ENCODE peak calls at places on chromosomes 5 and 9, in four cellular contexts. B is A549, S is GM12878, V is NB4. L is an unnamed sample.

GRCh38 chr9:87255437-87256155 is 242.1 kb upstream of the DAPK1 start:
- DNase-seq in B (no peak), S (no peak), V (no peak), L (no peak)

GRCh38 chr5:1010641-1011046 is 2.0 kb downstream of the NKD2 start:
- DNase-seq in B (no peak), V (no peak), S (no peak), L (no peak)

GRCh38 chr9:112757300-112757883 is 6.8 kb downstream of the SNX30 start:
- DNase-seq in V (no peak), S (no peak), B (no peak), L (no peak)

GRCh38 chr5:56128166-56128565 is 105.0 kb downstream of the ANKRD55 start:
- DNase-seq in B (no peak), V (no peak), S (no peak), L (no peak)

GRCh38 chr5:13536921-13537320 is 407.6 kb downstream of the DNAH5 start:
- DNase-seq in S (no peak), B (no peak), V (no peak), L (no peak)

GRCh38 chr5:123091988-123092583 is 3.0 kb downstream of the PRDM6 start:
- DNase-seq in B (no peak), V (no peak), S (no peak), L (no peak)

GRCh38 chr5:1652873-1653707 is 129.3 kb upstream of the LPCAT1 start:
- DNase-seq in B (no peak), S (no peak), V (peak; percentile 57), L (no peak)

GRCh38 chr5:65801332-65801731 is 79.3 kb downstream of the NLN start:
- DNase-seq in S (no peak), V (no peak), B (no peak), L (peak; percentile 79)

GRCh38 chr5:134958755-134959154 is 9.0 kb upstream of the CATSPER3 start:
- DNase-seq in B (no peak), S (no peak), V (no peak), L (no peak)

GRCh38 chr9:127904518-127904887 is 5.1 kb upstream of the ST6GALNAC6 start:
- DNase-seq in B (no peak), S (no peak), V (no peak), L (peak; percentile 52)

GRCh38 chr9:127905788-127906191 is 6.4 kb upstream of the ST6GALNAC6 start:
- DNase-seq in S (no peak), V (no peak), B (no peak), L (no peak)

GRCh38 chr9:127903557-127904475 is 4.4 kb upstream of the ST6GALNAC6 start:
- DNase-seq in S (no peak), V (peak; percentile 40), B (no peak), L (peak; percentile 47)

GRCh38 chr9:127907867-127908659 is 8.7 kb upstream of the ST6GALNAC6 start:
- DNase-seq in S (no peak), V (no peak), B (no peak), L (no peak)

GRCh38 chr9:127904888-127905728 is 5.7 kb upstream of the ST6GALNAC6 start:
- DNase-seq in S (no peak), V (no peak), B (no peak), L (no peak)
- TF ChIP-seq POLR2A in S (peak; percentile 63), V (no peak), B (no peak), L (no peak)

DNA sequence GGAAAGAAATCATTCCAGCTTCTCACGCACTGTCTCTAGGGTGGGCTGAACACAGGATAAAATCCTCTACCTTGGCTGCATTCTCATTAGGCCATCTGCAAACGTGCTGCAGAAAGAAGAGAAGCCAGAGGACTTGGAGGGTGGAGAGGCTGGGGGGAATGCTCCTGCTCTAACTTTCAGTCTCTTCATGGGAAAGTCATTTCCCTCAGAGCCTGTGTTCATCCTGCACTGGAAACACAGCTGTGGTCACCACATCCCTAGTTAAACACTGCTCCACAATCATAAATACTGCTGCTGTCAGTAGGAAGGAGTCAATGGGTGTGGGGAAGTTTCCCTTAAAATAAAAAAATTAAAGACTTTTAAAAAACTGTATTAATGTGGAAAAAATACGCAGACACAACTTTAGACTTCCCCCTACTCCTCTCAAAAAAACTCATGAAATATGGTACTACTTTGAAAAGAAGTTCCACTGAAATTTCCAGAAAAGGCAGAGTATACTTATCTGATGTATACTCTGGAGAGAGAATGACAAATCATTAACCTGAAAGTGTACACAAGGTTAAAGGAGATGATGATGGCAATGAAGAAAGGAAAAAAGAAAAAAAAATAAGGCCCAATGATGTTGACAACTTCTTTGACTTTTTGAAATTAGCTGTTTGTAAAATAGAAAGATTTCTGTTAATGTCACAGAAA is 46.8 kb downstream of the LHFPL2 start:
- DNase-seq in V (no peak), S (no peak), B (no peak), L (peak; percentile 90)
- TF ChIP-seq MYC in V (no peak), S (no peak), B (no peak), L (no peak)

DNA sequence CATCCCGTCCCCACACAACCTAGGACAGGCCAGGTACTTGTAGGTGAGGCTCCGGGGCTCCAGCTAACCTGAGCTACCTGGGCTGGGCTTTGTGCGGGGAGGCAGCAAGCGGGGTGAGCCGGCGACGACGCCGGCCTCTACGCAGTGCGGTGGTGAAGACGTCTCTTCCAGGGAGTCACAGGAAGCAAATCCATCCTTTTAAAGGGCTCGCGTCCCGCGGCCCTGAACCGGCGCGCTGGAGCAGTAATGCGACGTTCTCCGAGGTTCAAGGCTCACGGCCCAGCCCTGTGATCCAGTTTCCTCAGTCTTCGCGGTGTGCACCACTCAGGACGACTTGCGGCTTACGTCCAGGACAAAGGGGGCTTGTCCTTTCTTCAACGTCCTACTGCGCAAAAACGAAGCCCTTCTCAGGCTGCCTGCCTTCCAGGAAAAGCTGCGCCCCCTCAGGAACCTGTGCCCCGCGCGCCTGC is 476 bp upstream of the SPIN1 start:
- DNase-seq in V (peak; percentile 53), B (peak; percentile 43), S (no peak), L (peak; percentile 57)
- TF ChIP-seq POLR2A in V (no peak), B (peak; percentile 43), S (no peak), L (peak; percentile 28)

DNA sequence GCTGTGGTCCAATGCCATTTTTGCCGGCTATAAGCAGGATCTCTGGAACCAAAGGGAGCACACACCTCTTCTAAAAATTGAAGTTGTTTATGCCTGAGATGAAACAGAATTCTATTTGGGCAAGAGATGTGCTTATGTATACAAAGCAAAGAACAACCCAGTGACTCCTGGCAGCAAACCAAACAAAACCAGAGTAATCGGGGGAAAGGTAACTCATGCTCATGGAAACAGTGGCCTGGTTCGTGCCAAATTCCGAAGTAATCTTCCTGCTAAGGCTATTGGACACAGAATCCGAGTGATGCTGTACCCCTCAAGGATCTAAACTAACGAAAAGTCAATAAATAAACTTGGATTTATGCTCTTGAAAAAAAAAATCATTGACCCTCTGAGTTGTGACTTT is 178.7 kb downstream of the CEMIP2 start:
- DNase-seq in V (no peak), S (no peak), B (no peak), L (no peak)
- TF ChIP-seq MYC in V (no peak), S (no peak), B (no peak), L (no peak)

L was measured in endothelial cell of umbilical vein.